ENCODE peak calls at places on chromosomes 3 and 15, in seven cellular contexts. I, Z, P, V, K, F and U are unnamed samples.

GRCh38 chr15:51341366-51342248 is at the start of gene GLDN:
- DNase-seq in P (no peak), I (peak; percentile 25), K (no peak), Z (no peak), V (no peak), F (peak; percentile 27), U (no peak)

GRCh38 chr15:52362497-52362896 is 66.9 kb upstream of the MYO5C start:
- DNase-seq in P (no peak), F (no peak), I (peak; percentile 34), V (no peak), K (no peak), Z (no peak), U (no peak)

GRCh38 chr15:88621789-88622604 is 857 bp downstream of the AEN start:
- DNase-seq in P (no peak), Z (peak; percentile 76), I (no peak), F (no peak), V (no peak), K (no peak), U (peak; percentile 88)

GRCh38 chr15:28902856-28903255 is 17.1 kb downstream of the APBA2 start:
- DNase-seq in I (no peak), K (no peak), V (no peak), P (no peak), F (no peak), Z (no peak), U (no peak)

GRCh38 chr3:124322309-124322880 is 330.5 kb upstream of the ROPN1 start:
- DNase-seq in V (no peak), Z (no peak), K (no peak), F (no peak), P (no peak), I (no peak), U (no peak)

GRCh38 chr3:43695443-43695842 is 4.7 kb downstream of the ABHD5 start:
- DNase-seq in P (no peak), F (no peak), I (no peak), Z (no peak), K (no peak), V (no peak), U (peak; percentile 76)

GRCh38 chr3:58074997-58075396 is 66.8 kb downstream of the FLNB start:
- DNase-seq in I (no peak), V (no peak), F (no peak), Z (no peak), K (no peak), P (no peak), U (peak; percentile 37)

GRCh38 chr3:196498297-196498696 is 5.3 kb downstream of the RNF168 start:
- DNase-seq in P (no peak), I (no peak), V (no peak), Z (no peak), K (no peak), F (no peak), U (no peak)

GRCh38 chr3:38140326-38141172 is 2.1 kb downstream of the MYD88 start:
- DNase-seq in P (no peak), Z (no peak), V (no peak), I (no peak), K (no peak), F (no peak), U (no peak)

GRCh38 chr3:105752791-105753415 is 115.9 kb downstream of the CBLB start:
- DNase-seq in V (no peak), Z (no peak), I (no peak), K (no peak), F (no peak), P (no peak), U (no peak)

GRCh38 chr3:130866327-130866726 is 27.6 kb upstream of the ATP2C1 start:
- DNase-seq in Z (peak; percentile 42), I (no peak), K (no peak), V (no peak), P (no peak), F (no peak), U (no peak)

GRCh38 chr3:195911041-195911945 is 2.9 kb upstream of the TNK2 start:
- DNase-seq in P (no peak), V (no peak), Z (no peak), I (peak; percentile 9), F (no peak), K (no peak), U (no peak)

GRCh38 chr3:81308296-81308695 is 453.1 kb downstream of the GBE1 start:
- DNase-seq in F (no peak), I (no peak), Z (no peak), V (no peak), K (no peak), P (no peak), U (no peak)

GRCh38 chr3:43286886-43287301 is 554 bp downstream of the SNRK start:
- DNase-seq in P (no peak), I (no peak), F (no peak), V (no peak), Z (no peak), K (no peak), U (peak; percentile 75)

GRCh38 chr15:60397772-60398445 is at the start of gene ANXA2:
- DNase-seq in I (peak; percentile 87), K (peak; percentile 89), V (peak; percentile 70), F (no peak), P (peak; percentile 86), Z (no peak), U (peak; percentile 83)

GRCh38 chr3:117756580-117756979 is 1047.0 kb downstream of the TUSC7 start:
- DNase-seq in Z (no peak), P (no peak), I (no peak), K (no peak), F (no peak), V (no peak), U (no peak)

DNA sequence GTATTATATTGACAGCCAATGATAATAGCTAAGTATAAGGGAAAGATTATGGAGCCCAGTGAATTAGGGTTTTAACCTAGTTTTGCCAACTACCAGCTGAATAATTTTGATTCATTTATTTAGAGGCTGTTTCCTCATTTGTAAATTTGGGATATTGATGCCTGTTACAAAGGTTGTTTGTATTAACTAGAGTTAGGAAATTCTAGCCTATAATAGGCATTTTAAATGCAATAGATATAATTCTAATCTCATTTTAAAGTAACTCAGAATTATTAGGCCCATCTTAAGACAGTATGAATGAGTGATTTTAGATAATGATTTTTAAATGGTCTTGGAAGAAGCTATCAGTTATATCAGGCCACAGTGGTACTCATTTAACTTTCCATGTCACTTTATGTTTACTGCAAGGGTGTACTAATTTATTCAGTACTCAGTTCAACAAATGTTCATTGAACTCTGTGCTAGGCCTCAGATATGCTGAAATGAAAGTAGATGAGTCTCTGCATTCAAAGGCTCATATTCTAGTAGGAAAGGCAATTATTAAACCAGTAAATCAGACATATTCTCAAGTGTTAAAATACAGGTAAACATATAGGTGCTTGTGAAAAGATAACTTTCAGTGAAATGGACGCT is 200.8 kb downstream of the KLHL25 start:
- DNase-seq in I (no peak), Z (no peak), V (no peak), P (no peak), F (no peak), K (no peak), U (no peak)
- TF ChIP-seq POLR2A in I (no peak), Z (no peak), V (no peak), P (no peak), F (no peak), K (no peak), U (no peak)

GRCh38 chr3:53181024-53181371 is 20.0 kb downstream of the PRKCD start:
- DNase-seq in F (no peak), Z (no peak), V (no peak), K (no peak), I (no peak), P (no peak), U (no peak)
- TF ChIP-seq POLR2A in F (no peak), Z (no peak), V (no peak), K (no peak), I (no peak), P (no peak), U (no peak)

DNA sequence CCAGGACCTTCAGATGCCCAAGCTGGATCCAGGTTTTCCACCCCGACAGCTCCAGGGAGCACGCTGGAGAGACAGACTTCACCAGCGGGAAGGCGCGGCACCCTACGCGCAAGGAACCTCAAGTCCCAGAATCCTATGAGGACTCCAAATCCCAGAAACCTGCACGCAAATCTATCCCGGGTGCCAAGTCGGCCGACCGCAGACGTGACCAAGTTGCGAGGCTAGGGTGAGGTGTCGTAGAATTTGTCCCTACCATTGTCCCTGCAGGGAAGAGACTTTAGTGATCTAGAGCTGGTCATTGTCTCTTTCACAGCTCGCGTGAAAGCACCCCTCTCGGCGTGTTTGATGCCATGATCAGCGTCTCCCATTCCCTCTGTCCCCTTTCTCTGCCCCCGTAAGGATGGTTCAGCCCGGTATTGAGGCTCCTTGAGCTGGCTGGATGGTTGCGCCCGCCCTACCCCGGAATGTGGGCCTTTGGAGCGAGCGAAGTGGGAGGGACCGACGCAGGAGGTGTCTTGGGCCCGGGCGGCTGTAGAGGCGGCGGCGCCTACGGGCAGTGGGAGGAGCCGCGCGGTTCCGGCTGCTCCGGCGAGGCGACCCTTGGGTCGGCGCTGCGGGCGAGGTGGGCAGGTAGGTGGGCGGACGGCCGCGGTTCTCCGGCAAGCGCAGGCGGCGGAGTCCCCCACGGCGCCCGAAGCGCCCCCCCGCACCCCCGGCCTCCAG is at the start of gene PRKCI:
- DNase-seq in Z (peak; percentile 89), V (peak; percentile 97), P (peak; percentile 92), I (peak; percentile 95), K (peak; percentile 96), F (peak; percentile 86), U (peak; percentile 97)
- TF ChIP-seq POLR2A in Z (peak; percentile 72), V (peak; percentile 65), P (no peak), I (peak; percentile 81), K (peak; percentile 74), F (peak; percentile 61), U (peak; percentile 52)

GRCh38 chr15:39584266-39584659 is 3.4 kb downstream of the THBS1 start:
- DNase-seq in I (no peak), K (no peak), Z (no peak), P (no peak), F (no peak), V (no peak), U (no peak)

GRCh38 chr15:39586387-39587171 is 5.7 kb downstream of the THBS1 start:
- DNase-seq in K (no peak), I (no peak), P (peak; percentile 49), Z (no peak), V (no peak), F (no peak), U (no peak)

GRCh38 chr15:39585871-39586301 is 5.0 kb downstream of the THBS1 start:
- DNase-seq in Z (no peak), K (no peak), I (no peak), P (no peak), V (no peak), F (no peak), U (no peak)

GRCh38 chr15:39584662-39585393 is 3.9 kb downstream of the THBS1 start:
- DNase-seq in P (no peak), Z (no peak), V (no peak), K (no peak), F (no peak), I (no peak), U (no peak)

DNA sequence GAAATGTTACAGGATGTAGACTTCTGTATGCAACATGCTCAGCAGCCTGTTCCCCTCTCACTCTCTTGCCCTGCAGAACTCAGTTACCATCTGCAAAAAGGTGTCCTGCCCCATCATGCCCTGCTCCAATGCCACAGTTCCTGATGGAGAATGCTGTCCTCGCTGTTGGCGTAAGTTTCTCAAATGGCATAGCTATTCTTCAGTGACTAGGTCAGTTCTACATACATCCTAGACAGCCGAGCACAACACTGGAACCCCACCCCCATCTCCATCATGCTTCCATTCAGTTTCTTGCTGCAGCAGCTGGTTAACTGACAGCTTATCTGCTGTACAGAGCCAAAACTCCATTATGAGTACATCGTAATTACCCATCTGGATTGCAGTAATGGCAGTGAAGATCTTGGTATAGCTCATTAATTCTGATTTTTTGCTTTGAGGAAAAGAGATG is 4.5 kb downstream of the THBS1 start:
- DNase-seq in K (no peak), P (no peak), F (no peak), V (no peak), I (no peak), Z (no peak), U (no peak)
- TF ChIP-seq POLR2A in K (no peak), P (no peak), F (peak; percentile 28), V (no peak), I (no peak), Z (no peak), U (no peak)